ENCODE peak calls at places on chromosome 13, in four cellular contexts. I is IMR-90, H is mammary epithelial cell, Z is Karpas-422. P is an unnamed sample.

GRCh38 chr13:40776681-40777165 is 5.7 kb upstream of the MRPS31 start:
- DNase-seq in I (peak), H (peak), Z (peak), P (peak)

GRCh38 chr13:20702530-20702929 is 969 bp upstream of the IL17D start:
- DNase-seq in I (peak), H (no peak), Z (no peak), P (no peak)

GRCh38 chr13:46753917-46754316 is 43.0 kb downstream of the ESD start:
- DNase-seq in I (no peak), H (no peak), Z (no peak), P (no peak)

GRCh38 chr13:43119206-43119605 is 95.8 kb downstream of the DNAJC15 start:
- DNase-seq in I (no peak), H (no peak), Z (no peak), P (no peak)

GRCh38 chr13:94061316-94061715 is 418.2 kb downstream of the DCT start:
- DNase-seq in I (peak), H (no peak), Z (no peak), P (peak)

GRCh38 chr13:32581177-32581786 is 5.0 kb upstream of the PDS5B start:
- DNase-seq in I (peak), H (no peak), Z (peak), P (peak)

GRCh38 chr13:40207110-40207478 is 459.3 kb downstream of the FOXO1 start:
- DNase-seq in I (no peak), H (no peak), Z (peak), P (no peak)

GRCh38 chr13:57698851-57699250 is 67.3 kb downstream of the PCDH17 start:
- DNase-seq in I (no peak), H (no peak), Z (no peak), P (no peak)

GRCh38 chr13:83499286-83499685 is 383.0 kb downstream of the SLITRK1 start:
- DNase-seq in I (peak), H (no peak), Z (no peak), P (peak)

GRCh38 chr13:64453831-64454230 is 2776.3 kb downstream of the PCDH9 start:
- DNase-seq in I (peak), H (no peak), Z (no peak), P (no peak)

GRCh38 chr13:46855664-46856063 is 41.2 kb downstream of the HTR2A start:
- DNase-seq in I (no peak), H (no peak), Z (no peak), P (no peak)

GRCh38 chr13:111904701-111905608 is 162.0 kb upstream of the SOX1 start:
- DNase-seq in I (no peak), H (no peak), Z (no peak), P (no peak)

GRCh38 chr13:40127476-40127875 is 472.0 kb downstream of the COG6 start:
- DNase-seq in I (no peak), H (no peak), Z (peak), P (no peak)

GRCh38 chr13:113636266-113636963 is 21.6 kb downstream of the ATP4B start:
- DNase-seq in I (no peak), H (no peak), Z (no peak), P (no peak)

GRCh38 chr13:97215325-97215724 is 6.8 kb upstream of the MBNL2 start:
- DNase-seq in I (no peak), H (no peak), Z (no peak), P (no peak)

GRCh38 chr13:45500492-45501174 is 35.9 kb downstream of the COG3 start:
- DNase-seq in I (peak), H (peak), Z (no peak), P (peak)

GRCh38 chr13:26011996-26012688 is 39.7 kb downstream of the SHISA2 start:
- DNase-seq in I (no peak), H (no peak), Z (no peak), P (no peak)

GRCh38 chr13:113881614-113882265 is 17.9 kb upstream of the GAS6 start:
- DNase-seq in I (no peak), H (peak), Z (no peak), P (peak)

GRCh38 chr13:100389617-100390016 is 199.0 kb downstream of the GGACT start:
- DNase-seq in I (no peak), H (no peak), Z (no peak), P (no peak)

GRCh38 chr13:71290963-71291937 is 575.8 kb downstream of the DACH1 start:
- DNase-seq in I (peak), H (peak), Z (peak), P (no peak)

GRCh38 chr13:97194473-97194872 is 27.7 kb upstream of the MBNL2 start:
- DNase-seq in I (peak), H (peak), Z (no peak), P (peak)

GRCh38 chr13:112838038-112838965 is 130.7 kb upstream of the MCF2L start:
- DNase-seq in I (no peak), H (no peak), Z (no peak), P (no peak)

GRCh38 chr13:24274452-24274971 is 34.9 kb upstream of the C1QTNF9 start:
- DNase-seq in I (peak), H (peak), Z (no peak), P (no peak)

GRCh38 chr13:41454170-41454569 is 3.2 kb upstream of the RGCC start:
- DNase-seq in I (no peak), H (no peak), Z (no peak), P (no peak)

GRCh38 chr13:97512732-97513131 is 78.8 kb downstream of the RAP2A start:
- DNase-seq in I (no peak), H (no peak), Z (no peak), P (no peak)

GRCh38 chr13:106184778-106185177 is 350.7 kb downstream of the EFNB2 start:
- DNase-seq in I (no peak), H (no peak), Z (no peak), P (no peak)

GRCh38 chr13:66513728-66514127 is 716.4 kb downstream of the PCDH9 start:
- DNase-seq in I (peak), H (no peak), Z (no peak), P (peak)

GRCh38 chr13:45473627-45474026 is 8.9 kb downstream of the COG3 start:
- DNase-seq in I (no peak), H (no peak), Z (peak), P (no peak)

GRCh38 chr13:33611016-33611805 is 206.7 kb upstream of the RFC3 start:
- DNase-seq in I (peak), H (no peak), Z (no peak), P (peak)

GRCh38 chr13:31951215-31951678 is 80.3 kb upstream of the FRY start:
- DNase-seq in I (peak), H (peak), Z (no peak), P (peak)

GRCh38 chr13:44299142-44299541 is 74.5 kb upstream of the SERP2 start:
- DNase-seq in I (peak), H (no peak), Z (no peak), P (peak)

GRCh38 chr13:34847751-34848150 is 94.3 kb upstream of the NBEA start:
- DNase-seq in I (no peak), H (no peak), Z (no peak), P (no peak)

GRCh38 chr13:33349996-33350826 is 64.7 kb upstream of the STARD13 start:
- DNase-seq in I (peak), H (no peak), Z (no peak), P (peak)

GRCh38 chr13:23945612-23946011 is 48.3 kb upstream of the C1QTNF9B start:
- DNase-seq in I (no peak), H (no peak), Z (no peak), P (no peak)

GRCh38 chr13:103291226-103291625 is 225.0 kb upstream of the SLC10A2 start:
- DNase-seq in I (no peak), H (no peak), Z (no peak), P (no peak)

GRCh38 chr13:103289661-103290060 is 223.4 kb upstream of the SLC10A2 start:
- DNase-seq in I (no peak), H (no peak), Z (no peak), P (peak)

GRCh38 chr13:103291693-103292572 is 225.7 kb upstream of the SLC10A2 start:
- DNase-seq in I (no peak), H (no peak), Z (no peak), P (no peak)

GRCh38 chr13:103287659-103288058 is 221.4 kb upstream of the SLC10A2 start:
- DNase-seq in I (no peak), H (peak), Z (no peak), P (peak)

DNA sequence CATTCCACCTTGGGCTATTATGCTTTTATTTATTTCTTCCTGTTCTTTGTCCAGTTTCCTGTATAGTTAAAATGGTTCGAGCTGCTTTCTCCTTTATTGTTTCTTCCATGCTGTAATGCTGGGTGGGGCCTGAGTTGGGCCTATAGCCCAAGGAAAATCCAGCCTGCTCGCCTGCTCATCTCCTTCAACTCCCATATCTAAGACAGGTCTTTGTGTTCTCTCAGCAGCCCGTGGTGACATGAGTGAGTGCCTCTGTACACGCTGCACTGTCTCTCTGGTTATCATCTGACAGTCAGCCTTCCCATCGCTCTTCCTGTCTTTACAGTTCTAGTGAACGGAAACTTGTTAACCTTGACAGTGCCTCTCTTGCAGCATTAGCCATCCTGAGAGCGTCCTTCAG is 221.9 kb upstream of the SLC10A2 start:
- DNase-seq in I (no peak), H (no peak), Z (no peak), P (no peak)
- H2AFZ ChIP-seq in I (no peak), H (no peak), Z (no peak), P (no peak)

GRCh38 chr13:109869312-109870237 is 83.2 kb upstream of the IRS2 start:
- DNase-seq in I (peak), H (peak), Z (no peak), P (peak)
- H3K4me3 ChIP-seq in I (peak), H (no peak), Z (no peak), P (peak)

GRCh38 chr13:88948501-88948900 is 1277.3 kb downstream of the SLITRK5 start:
- DNase-seq in I (no peak), H (no peak), Z (no peak), P (no peak)
- H2AFZ ChIP-seq in I (no peak), H (no peak), Z (peak), P (no peak)

DNA sequence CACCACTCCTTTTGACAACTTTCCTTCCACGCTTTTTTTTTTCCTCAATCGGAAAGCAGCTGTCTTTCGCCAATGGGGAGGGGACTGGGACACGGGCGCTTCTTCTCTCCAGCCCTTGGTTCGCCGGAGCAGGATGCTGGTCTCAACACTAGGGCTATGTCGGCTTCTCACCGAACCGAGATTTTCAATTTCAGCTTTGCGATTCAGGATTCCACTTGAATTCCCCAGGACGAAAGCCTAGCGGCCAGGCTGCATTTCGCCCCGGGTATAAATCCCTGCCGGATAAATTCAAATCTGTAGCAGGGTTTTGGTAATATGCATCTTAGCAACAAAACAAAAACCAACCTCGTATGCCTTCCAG is 7.9 kb downstream of the POU4F1 start:
- DNase-seq in I (no peak), H (no peak), Z (no peak), P (no peak)
- H3K4me3 ChIP-seq in I (no peak), H (no peak), Z (no peak), P (no peak)

DNA sequence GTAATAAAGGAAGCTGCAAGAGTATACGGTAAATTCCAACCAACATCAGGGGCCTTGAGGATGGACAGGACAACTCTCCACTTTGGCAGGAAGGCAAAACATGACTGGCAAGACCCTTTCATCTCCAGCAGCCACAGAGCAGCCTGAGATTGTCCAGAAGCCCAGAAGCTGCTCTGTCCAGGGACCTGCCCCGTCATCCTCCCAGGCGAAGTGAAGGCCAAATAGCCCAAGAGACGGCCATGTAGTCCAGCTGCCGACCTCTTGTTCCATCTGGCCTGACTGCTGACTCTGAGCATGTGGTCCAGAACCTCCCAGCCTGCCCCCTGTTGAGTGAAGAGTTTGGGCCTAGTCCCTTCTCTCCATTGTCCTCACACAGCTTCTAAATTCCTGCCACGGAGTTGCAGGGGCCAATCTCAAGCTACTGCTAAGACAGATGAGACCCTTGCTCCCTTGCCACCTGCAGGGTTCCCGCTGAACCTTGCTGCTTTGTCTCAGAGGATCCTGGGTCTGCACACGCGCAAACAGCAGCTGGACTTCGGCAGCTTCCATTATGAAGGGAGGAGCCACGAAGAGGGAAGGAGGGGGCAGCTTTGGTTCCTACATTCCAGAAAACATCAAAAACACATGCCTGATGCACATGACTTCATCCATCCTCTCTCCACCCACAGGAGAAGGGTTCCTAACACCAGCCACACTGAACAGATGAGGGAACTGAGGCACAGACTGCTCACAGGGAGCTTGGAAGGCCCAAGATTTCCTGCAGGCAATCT is 196.9 kb downstream of the KATNAL1 start:
- DNase-seq in I (no peak), H (no peak), Z (no peak), P (no peak)
- H2AFZ ChIP-seq in I (peak), H (no peak), Z (no peak), P (no peak)

GRCh38 chr13:53137777-53138176 is 109.2 kb downstream of the OLFM4 start:
- DNase-seq in I (peak), H (no peak), Z (no peak), P (peak)
- H3K4me3 ChIP-seq in I (no peak), H (no peak), Z (no peak), P (no peak)

DNA sequence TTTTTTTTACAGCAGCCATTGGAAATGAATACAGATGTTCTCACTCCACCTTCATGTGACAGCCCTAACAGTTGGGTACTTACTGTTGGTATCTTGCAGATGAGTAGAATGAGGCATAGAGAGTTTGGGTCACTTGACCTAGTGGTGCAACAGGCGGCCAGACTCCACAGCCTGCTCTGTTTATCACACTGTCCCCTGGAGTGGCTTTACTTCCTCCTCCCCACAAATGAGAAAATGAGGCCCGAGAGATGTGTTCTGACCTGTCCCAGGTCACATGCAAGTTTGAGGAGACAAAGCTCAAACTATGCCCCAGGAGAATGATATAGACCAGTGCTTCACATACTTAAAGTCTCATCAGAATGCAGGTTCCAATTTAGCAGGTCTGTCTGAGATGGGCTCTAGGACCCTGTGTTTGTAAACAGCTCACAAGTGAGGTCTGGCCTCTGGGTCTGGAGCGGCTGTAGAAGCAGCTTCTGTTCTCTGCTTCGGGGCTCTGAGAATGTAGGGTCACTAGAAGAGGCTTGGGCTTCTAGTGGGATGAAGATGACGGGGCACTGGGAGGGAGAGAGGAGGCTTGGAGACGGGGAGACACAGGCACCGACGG is 37.4 kb upstream of the RCBTB2 start:
- DNase-seq in I (no peak), H (no peak), Z (no peak), P (no peak)
- H2AFZ ChIP-seq in I (peak), H (peak), Z (peak), P (no peak)

GRCh38 chr13:27442071-27442647 is 8.2 kb downstream of the MTIF3 start:
- DNase-seq in I (no peak), H (no peak), Z (no peak), P (no peak)
- H3K4me3 ChIP-seq in I (no peak), H (no peak), Z (no peak), P (no peak)

GRCh38 chr13:30698488-30699005 is 36.8 kb upstream of the ALOX5AP start:
- DNase-seq in I (no peak), H (no peak), Z (no peak), P (no peak)
- H2AFZ ChIP-seq in I (peak), H (no peak), Z (no peak), P (no peak)

GRCh38 chr13:37869756-37870488 is at the start of gene TRPC4:
- DNase-seq in I (peak), H (peak), Z (no peak), P (peak)
- H3K4me3 ChIP-seq in I (peak), H (peak), Z (no peak), P (peak)